ENCODE peak calls at places on chromosome 11, in ten cellular contexts. D is lower lobe of right lung, I is RWPE1, Y is MCF 10A, Z is sigmoid colon, P is transverse colon, U is cardiac muscle cell, X is bronchial epithelial cell, L is breast epithelium, E is GM13977. M is an unnamed sample.

GRCh38 chr11:64181506-64182411 is 4.2 kb upstream of the STIP1 start:
- DNase-seq in D (peak; percentile 92), I (peak; percentile 78), Y (peak; percentile 90), Z (peak; percentile 98), P (peak; percentile 93), U (peak; percentile 95), X (peak; percentile 88), L (peak; percentile 75), E (peak; percentile 60), M (no peak)

GRCh38 chr11:119845756-119846155 is 116.8 kb upstream of the NECTIN1 start:
- DNase-seq in D (no peak), I (peak; percentile 86), Y (peak; percentile 72), Z (no peak), P (no peak), U (no peak), X (peak; percentile 92), L (peak; percentile 82), E (no peak), M (no peak)

GRCh38 chr11:110087820-110088534 is 5.2 kb upstream of the ZC3H12C start:
- DNase-seq in D (no peak), I (no peak), Y (no peak), Z (no peak), P (no peak), U (no peak), X (no peak), L (no peak), E (no peak), M (no peak)

GRCh38 chr11:94787798-94788197 is 19.6 kb downstream of the AMOTL1 start:
- DNase-seq in D (no peak), I (no peak), Y (peak; percentile 34), Z (no peak), P (no peak), U (no peak), X (no peak), L (no peak), E (no peak), M (no peak)

GRCh38 chr11:119863811-119864601 is 135.0 kb upstream of the NECTIN1 start:
- DNase-seq in D (no peak), I (no peak), Y (no peak), Z (no peak), P (peak; percentile 85), U (no peak), X (no peak), L (no peak), E (no peak), M (no peak)

GRCh38 chr11:15941206-15941770 is 415.1 kb downstream of the SOX6 start:
- DNase-seq in D (no peak), I (peak; percentile 44), Y (no peak), Z (no peak), P (no peak), U (peak; percentile 6), X (no peak), L (no peak), E (peak; percentile 80), M (no peak)

GRCh38 chr11:12724301-12725046 is 50.3 kb downstream of the TEAD1 start:
- DNase-seq in D (peak; percentile 59), I (peak; percentile 89), Y (peak; percentile 97), Z (peak; percentile 95), P (peak; percentile 91), U (no peak), X (peak; percentile 94), L (peak; percentile 85), E (no peak), M (no peak)

GRCh38 chr11:114653148-114653547 is 25.2 kb upstream of the NXPE2 start:
- DNase-seq in D (no peak), I (no peak), Y (no peak), Z (no peak), P (no peak), U (no peak), X (no peak), L (no peak), E (no peak), M (no peak)

GRCh38 chr11:71371674-71372069 is 76.5 kb downstream of the DHCR7 start:
- DNase-seq in D (no peak), I (no peak), Y (no peak), Z (no peak), P (no peak), U (no peak), X (no peak), L (no peak), E (no peak), M (no peak)
- TF ChIP-seq CTCF in D (no peak), I (no peak), Y (no peak), Z (no peak), P (no peak), U (no peak), X (no peak), L (no peak), E (no peak), M (no peak)

DNA sequence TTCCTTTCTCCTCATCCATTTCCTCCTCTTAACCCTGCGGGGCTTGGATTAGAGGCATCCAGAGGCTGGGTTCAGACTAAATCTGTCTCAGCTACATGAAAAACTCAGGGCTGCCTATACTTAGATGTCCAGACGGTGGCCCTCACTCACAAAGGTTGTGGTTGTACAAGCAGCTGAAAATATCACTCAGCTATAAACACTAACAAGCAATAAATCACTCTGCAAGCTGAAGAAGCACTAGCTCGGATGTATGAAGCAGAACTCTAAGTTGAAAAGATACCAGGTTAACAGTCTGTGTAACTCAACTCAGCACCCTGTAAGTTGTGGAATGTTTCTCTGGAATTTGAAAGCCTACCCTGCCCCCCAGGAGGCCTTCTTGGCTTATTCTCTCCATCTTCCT is 82.9 kb downstream of the EXT2 start:
- DNase-seq in D (no peak), I (no peak), Y (no peak), Z (no peak), P (no peak), U (peak; percentile 37), X (no peak), L (no peak), E (no peak), M (no peak)
- TF ChIP-seq CTCF in D (no peak), I (no peak), Y (no peak), Z (no peak), P (no peak), U (peak; percentile 14), X (no peak), L (no peak), E (no peak), M (peak; percentile 53)

GRCh38 chr11:14370496-14370895 is 11.5 kb upstream of the RRAS2 start:
- DNase-seq in D (no peak), I (no peak), Y (no peak), Z (no peak), P (no peak), U (no peak), X (no peak), L (no peak), E (no peak), M (no peak)

GRCh38 chr11:14373941-14374646 is 15.1 kb upstream of the RRAS2 start:
- DNase-seq in D (no peak), I (no peak), Y (peak; percentile 82), Z (peak; percentile 69), P (no peak), U (no peak), X (peak; percentile 59), L (peak; percentile 53), E (no peak), M (no peak)

GRCh38 chr11:14369598-14369997 is 10.6 kb upstream of the RRAS2 start:
- DNase-seq in D (no peak), I (no peak), Y (no peak), Z (no peak), P (no peak), U (no peak), X (no peak), L (no peak), E (no peak), M (no peak)

GRCh38 chr11:14371249-14371648 is 12.3 kb upstream of the RRAS2 start:
- DNase-seq in D (no peak), I (no peak), Y (no peak), Z (no peak), P (no peak), U (no peak), X (no peak), L (no peak), E (no peak), M (no peak)

DNA sequence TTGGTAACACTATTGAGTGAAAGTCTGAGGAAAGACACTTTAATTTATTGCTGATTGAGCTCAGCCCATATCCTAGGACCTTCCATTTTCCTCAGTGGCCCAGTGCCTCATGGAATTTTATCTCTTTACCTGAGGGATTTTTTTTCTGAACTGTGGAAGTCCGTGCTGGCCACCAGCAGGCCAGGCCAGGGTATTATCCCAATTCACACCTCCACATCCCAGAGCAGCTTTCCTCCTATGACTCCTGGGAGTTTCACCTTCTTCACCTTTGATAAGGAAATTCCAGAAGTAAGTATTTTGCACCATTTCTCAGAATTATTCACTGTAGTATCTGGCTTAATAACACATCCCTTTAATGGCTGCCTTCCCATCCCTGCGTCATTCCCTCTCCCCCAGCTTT is 13.0 kb upstream of the RRAS2 start:
- DNase-seq in D (no peak), I (no peak), Y (no peak), Z (no peak), P (no peak), U (no peak), X (no peak), L (no peak), E (no peak), M (no peak)
- TF ChIP-seq CTCF in D (no peak), I (no peak), Y (no peak), Z (no peak), P (no peak), U (no peak), X (no peak), L (no peak), E (no peak), M (no peak)

GRCh38 chr11:90286640-90287039 is 63.8 kb upstream of the CHORDC1 start:
- DNase-seq in D (no peak), I (no peak), Y (no peak), Z (no peak), P (no peak), U (no peak), X (no peak), L (no peak), E (no peak), M (no peak)
- TF ChIP-seq CTCF in D (no peak), I (no peak), Y (no peak), Z (no peak), P (no peak), U (no peak), X (no peak), L (no peak), E (no peak), M (no peak)

GRCh38 chr11:128552783-128553661 is 34.3 kb downstream of the ETS1 start:
- DNase-seq in D (no peak), I (peak; percentile 14), Y (peak; percentile 58), Z (no peak), P (peak; percentile 37), U (no peak), X (no peak), L (peak; percentile 76), E (peak; percentile 83), M (no peak)

GRCh38 chr11:128550967-128551522 is 36.3 kb downstream of the ETS1 start:
- DNase-seq in D (no peak), I (no peak), Y (no peak), Z (peak; percentile 76), P (no peak), U (no peak), X (no peak), L (no peak), E (no peak), M (no peak)

GRCh38 chr11:128555606-128556005 is 31.8 kb downstream of the ETS1 start:
- DNase-seq in D (no peak), I (peak; percentile 5), Y (peak; percentile 24), Z (no peak), P (no peak), U (peak; percentile 21), X (peak; percentile 36), L (no peak), E (no peak), M (no peak)

GRCh38 chr11:128551641-128552335 is 35.6 kb downstream of the ETS1 start:
- DNase-seq in D (no peak), I (no peak), Y (no peak), Z (no peak), P (no peak), U (no peak), X (no peak), L (no peak), E (peak; percentile 71), M (no peak)

GRCh38 chr11:128553662-128554392 is 33.5 kb downstream of the ETS1 start:
- DNase-seq in D (no peak), I (no peak), Y (peak; percentile 27), Z (no peak), P (no peak), U (no peak), X (no peak), L (no peak), E (no peak), M (no peak)
- TF ChIP-seq CTCF in D (peak; percentile 27), I (no peak), Y (no peak), Z (no peak), P (no peak), U (peak; percentile 52), X (no peak), L (no peak), E (peak; percentile 30), M (peak; percentile 55)